ENCODE peak calls at places on chromosomes 4 and X, in four cellular contexts. One of them, this sample, is unnamed.
A peak's percentile ranks its signal among the peaks of the same experiment; 100 is the strongest.

GRCh38 chr4:7650606-7651400 is 216.1 kb upstream of the PSAPL1 start:
- DNase-seq in B cell: no peak
- DNase-seq in putamen: no peak
- DNase-seq in activated CD8-positive, alpha-beta T cell treated with anti-CD3 and anti-CD28 coated beads, Interleukin-2, amount 10 ng/mL, durations not matched to agents 7 days and 5 days: peak; percentile 45
- DNase-seq in this sample: no peak

GRCh38 chrX:136210806-136211205 is 40.4 kb downstream of the MAP7D3 start:
- DNase-seq in B cell: no peak
- DNase-seq in activated CD8-positive, alpha-beta T cell treated with anti-CD3 and anti-CD28 coated beads, Interleukin-2, amount 10 ng/mL, durations not matched to agents 7 days and 5 days: no peak
- DNase-seq in putamen: no peak
- DNase-seq in this sample: no peak

GRCh38 chrX:26925088-26925487 is 538.1 kb downstream of the PPP4R3C start:
- DNase-seq in putamen: no peak
- DNase-seq in activated CD8-positive, alpha-beta T cell treated with anti-CD3 and anti-CD28 coated beads, Interleukin-2, amount 10 ng/mL, durations not matched to agents 7 days and 5 days: no peak
- DNase-seq in B cell: no peak
- DNase-seq in this sample: no peak

GRCh38 chrX:46203115-46203514 is 342.1 kb downstream of the ZNF674 start:
- DNase-seq in putamen: no peak
- DNase-seq in activated CD8-positive, alpha-beta T cell treated with anti-CD3 and anti-CD28 coated beads, Interleukin-2, amount 10 ng/mL, durations not matched to agents 7 days and 5 days: no peak
- DNase-seq in B cell: no peak
- DNase-seq in this sample: no peak

GRCh38 chrX:53594354-53594753 is 92.2 kb downstream of the HUWE1 start:
- DNase-seq in activated CD8-positive, alpha-beta T cell treated with anti-CD3 and anti-CD28 coated beads, Interleukin-2, amount 10 ng/mL, durations not matched to agents 7 days and 5 days: no peak
- DNase-seq in putamen: no peak
- DNase-seq in B cell: no peak
- DNase-seq in this sample: no peak

GRCh38 chr4:175850240-175850639 is 38.2 kb upstream of the GPM6A start:
- DNase-seq in putamen: no peak
- DNase-seq in B cell: no peak
- DNase-seq in activated CD8-positive, alpha-beta T cell treated with anti-CD3 and anti-CD28 coated beads, Interleukin-2, amount 10 ng/mL, durations not matched to agents 7 days and 5 days: no peak
- DNase-seq in this sample: no peak

GRCh38 chrX:21735038-21735752 is 22.7 kb downstream of the SMPX start:
- DNase-seq in putamen: no peak
- DNase-seq in activated CD8-positive, alpha-beta T cell treated with anti-CD3 and anti-CD28 coated beads, Interleukin-2, amount 10 ng/mL, durations not matched to agents 7 days and 5 days: no peak
- DNase-seq in B cell: no peak
- DNase-seq in this sample: no peak

GRCh38 chr4:188147776-188148175 is 8.5 kb downstream of the TRIML1 start:
- DNase-seq in putamen: no peak
- DNase-seq in B cell: no peak
- DNase-seq in activated CD8-positive, alpha-beta T cell treated with anti-CD3 and anti-CD28 coated beads, Interleukin-2, amount 10 ng/mL, durations not matched to agents 7 days and 5 days: no peak
- DNase-seq in this sample: no peak

GRCh38 chrX:134626434-134626833 is 31.8 kb downstream of the PLAC1 start:
- DNase-seq in activated CD8-positive, alpha-beta T cell treated with anti-CD3 and anti-CD28 coated beads, Interleukin-2, amount 10 ng/mL, durations not matched to agents 7 days and 5 days: no peak
- DNase-seq in B cell: no peak
- DNase-seq in putamen: no peak
- DNase-seq in this sample: no peak

GRCh38 chrX:116204947-116205346 is 34.4 kb downstream of the AGTR2 start:
- DNase-seq in activated CD8-positive, alpha-beta T cell treated with anti-CD3 and anti-CD28 coated beads, Interleukin-2, amount 10 ng/mL, durations not matched to agents 7 days and 5 days: no peak
- DNase-seq in putamen: peak; percentile 3
- DNase-seq in B cell: no peak
- DNase-seq in this sample: no peak

GRCh38 chrX:109732319-109732779 is 708 bp downstream of the ACSL4 start:
- DNase-seq in B cell: peak; percentile 50
- DNase-seq in putamen: peak; percentile 29
- DNase-seq in activated CD8-positive, alpha-beta T cell treated with anti-CD3 and anti-CD28 coated beads, Interleukin-2, amount 10 ng/mL, durations not matched to agents 7 days and 5 days: peak; percentile 41
- DNase-seq in this sample: peak; percentile 30